ENCODE peak calls at places on chromosomes 3 and 15, in nine cellular contexts. One of them, this sample, is unnamed. For H3K36me3, the result is how much of the 10 kb centered on the place peaks cover.

GRCh38 chr15:57676578-57676977 is 29.9 kb upstream of the POLR2M start:
- DNase-seq in aorta: no peak
- DNase-seq in fibroblast of lung: no peak
- DNase-seq in GM06990: no peak
- DNase-seq in thoracic aorta: no peak
- DNase-seq in kidney epithelial cell: no peak
- DNase-seq in heart right ventricle: no peak
- DNase-seq in tibial artery: no peak
- DNase-seq in PC-3: no peak
- DNase-seq in this sample: no peak

GRCh38 chr15:58501006-58501405 is 69.2 kb downstream of the LIPC start:
- DNase-seq in aorta: no peak
- DNase-seq in fibroblast of lung: no peak
- DNase-seq in GM06990: no peak
- DNase-seq in thoracic aorta: no peak
- DNase-seq in kidney epithelial cell: no peak
- DNase-seq in heart right ventricle: no peak
- DNase-seq in tibial artery: no peak
- DNase-seq in PC-3: no peak
- DNase-seq in this sample: no peak

GRCh38 chr3:195096484-195097330 is 174.3 kb downstream of the XXYLT1 start:
- DNase-seq in aorta: peak
- DNase-seq in fibroblast of lung: no peak
- DNase-seq in GM06990: no peak
- DNase-seq in thoracic aorta: no peak
- DNase-seq in kidney epithelial cell: no peak
- DNase-seq in heart right ventricle: peak
- DNase-seq in tibial artery: peak
- DNase-seq in PC-3: no peak
- DNase-seq in this sample: no peak

GRCh38 chr3:79306939-79307590 is 460.7 kb downstream of the ROBO1 start:
- DNase-seq in aorta: no peak
- DNase-seq in fibroblast of lung: no peak
- DNase-seq in GM06990: no peak
- DNase-seq in thoracic aorta: no peak
- DNase-seq in kidney epithelial cell: no peak
- DNase-seq in heart right ventricle: no peak
- DNase-seq in tibial artery: no peak
- DNase-seq in PC-3: no peak
- DNase-seq in this sample: no peak

GRCh38 chr3:4693620-4694019 is 200.5 kb downstream of the ITPR1 start:
- DNase-seq in aorta: no peak
- DNase-seq in fibroblast of lung: no peak
- DNase-seq in GM06990: peak
- DNase-seq in thoracic aorta: no peak
- DNase-seq in kidney epithelial cell: no peak
- DNase-seq in heart right ventricle: no peak
- DNase-seq in tibial artery: no peak
- DNase-seq in PC-3: no peak
- DNase-seq in this sample: no peak

GRCh38 chr15:100966997-100967396 is 47.8 kb downstream of the LRRK1 start:
- DNase-seq in aorta: no peak
- DNase-seq in fibroblast of lung: no peak
- DNase-seq in GM06990: no peak
- DNase-seq in thoracic aorta: no peak
- DNase-seq in kidney epithelial cell: peak
- DNase-seq in heart right ventricle: no peak
- DNase-seq in tibial artery: no peak
- DNase-seq in PC-3: no peak
- DNase-seq in this sample: no peak

GRCh38 chr3:14839236-14839635 is 20.5 kb downstream of the FGD5 start:
- DNase-seq in aorta: no peak
- DNase-seq in fibroblast of lung: no peak
- DNase-seq in GM06990: no peak
- DNase-seq in thoracic aorta: no peak
- DNase-seq in kidney epithelial cell: no peak
- DNase-seq in heart right ventricle: no peak
- DNase-seq in tibial artery: peak
- DNase-seq in PC-3: no peak
- DNase-seq in this sample: no peak

GRCh38 chr15:80445300-80446041 is 41.3 kb downstream of the ARNT2 start:
- DNase-seq in aorta: no peak
- DNase-seq in fibroblast of lung: no peak
- DNase-seq in GM06990: no peak
- DNase-seq in thoracic aorta: no peak
- DNase-seq in kidney epithelial cell: no peak
- DNase-seq in heart right ventricle: no peak
- DNase-seq in tibial artery: no peak
- DNase-seq in PC-3: no peak
- DNase-seq in this sample: no peak

GRCh38 chr15:78061963-78062427 is 15.5 kb downstream of the TBC1D2B start:
- DNase-seq in aorta: no peak
- DNase-seq in fibroblast of lung: peak
- DNase-seq in GM06990: no peak
- DNase-seq in thoracic aorta: no peak
- DNase-seq in kidney epithelial cell: no peak
- DNase-seq in heart right ventricle: no peak
- DNase-seq in tibial artery: peak
- DNase-seq in PC-3: peak
- DNase-seq in this sample: peak

GRCh38 chr3:54874816-54875556 is 52.9 kb downstream of the LRTM1 start:
- DNase-seq in aorta: no peak
- DNase-seq in fibroblast of lung: no peak
- DNase-seq in GM06990: no peak
- DNase-seq in thoracic aorta: no peak
- DNase-seq in kidney epithelial cell: no peak
- DNase-seq in heart right ventricle: no peak
- DNase-seq in tibial artery: no peak
- DNase-seq in PC-3: no peak
- DNase-seq in this sample: no peak

GRCh38 chr15:60966316-60966715 is 262.8 kb downstream of the RORA start:
- DNase-seq in aorta: no peak
- DNase-seq in fibroblast of lung: peak
- DNase-seq in GM06990: no peak
- DNase-seq in thoracic aorta: no peak
- DNase-seq in kidney epithelial cell: no peak
- DNase-seq in heart right ventricle: no peak
- DNase-seq in tibial artery: no peak
- DNase-seq in PC-3: no peak
- DNase-seq in this sample: no peak

GRCh38 chr3:197866035-197866434 is 75.0 kb downstream of the LRCH3 start:
- DNase-seq in aorta: no peak
- DNase-seq in fibroblast of lung: no peak
- DNase-seq in GM06990: no peak
- DNase-seq in thoracic aorta: no peak
- DNase-seq in kidney epithelial cell: no peak
- DNase-seq in heart right ventricle: no peak
- DNase-seq in tibial artery: no peak
- DNase-seq in PC-3: no peak
- DNase-seq in this sample: no peak
- H3K36me3 ChIP-seq in aorta: under half
- H3K36me3 ChIP-seq in fibroblast of lung: under half
- H3K36me3 ChIP-seq in GM06990: under half
- H3K36me3 ChIP-seq in thoracic aorta: under half
- H3K36me3 ChIP-seq in kidney epithelial cell: under half
- H3K36me3 ChIP-seq in heart right ventricle: under half
- H3K36me3 ChIP-seq in tibial artery: under half
- H3K36me3 ChIP-seq in PC-3: under half
- H3K36me3 ChIP-seq in this sample: under half

GRCh38 chr3:53223541-53223966 is 32.3 kb downstream of the TKT start:
- DNase-seq in aorta: peak
- DNase-seq in fibroblast of lung: no peak
- DNase-seq in GM06990: no peak
- DNase-seq in thoracic aorta: no peak
- DNase-seq in kidney epithelial cell: no peak
- DNase-seq in heart right ventricle: no peak
- DNase-seq in tibial artery: no peak
- DNase-seq in PC-3: no peak
- DNase-seq in this sample: no peak
- H3K36me3 ChIP-seq in aorta: under half
- H3K36me3 ChIP-seq in fibroblast of lung: under half
- H3K36me3 ChIP-seq in GM06990: under half
- H3K36me3 ChIP-seq in thoracic aorta: under half
- H3K36me3 ChIP-seq in kidney epithelial cell: under half
- H3K36me3 ChIP-seq in heart right ventricle: under half
- H3K36me3 ChIP-seq in tibial artery: half or more
- H3K36me3 ChIP-seq in PC-3: half or more
- H3K36me3 ChIP-seq in this sample: under half

GRCh38 chr3:141384157-141384556 is 15.9 kb downstream of the ZBTB38 start:
- DNase-seq in aorta: no peak
- DNase-seq in fibroblast of lung: peak
- DNase-seq in GM06990: no peak
- DNase-seq in thoracic aorta: no peak
- DNase-seq in kidney epithelial cell: no peak
- DNase-seq in heart right ventricle: no peak
- DNase-seq in tibial artery: no peak
- DNase-seq in PC-3: no peak
- DNase-seq in this sample: no peak
- H3K36me3 ChIP-seq in aorta: under half
- H3K36me3 ChIP-seq in fibroblast of lung: under half
- H3K36me3 ChIP-seq in GM06990: under half
- H3K36me3 ChIP-seq in thoracic aorta: under half
- H3K36me3 ChIP-seq in kidney epithelial cell: under half
- H3K36me3 ChIP-seq in heart right ventricle: under half
- H3K36me3 ChIP-seq in tibial artery: under half
- H3K36me3 ChIP-seq in PC-3: under half
- H3K36me3 ChIP-seq in this sample: under half

DNA sequence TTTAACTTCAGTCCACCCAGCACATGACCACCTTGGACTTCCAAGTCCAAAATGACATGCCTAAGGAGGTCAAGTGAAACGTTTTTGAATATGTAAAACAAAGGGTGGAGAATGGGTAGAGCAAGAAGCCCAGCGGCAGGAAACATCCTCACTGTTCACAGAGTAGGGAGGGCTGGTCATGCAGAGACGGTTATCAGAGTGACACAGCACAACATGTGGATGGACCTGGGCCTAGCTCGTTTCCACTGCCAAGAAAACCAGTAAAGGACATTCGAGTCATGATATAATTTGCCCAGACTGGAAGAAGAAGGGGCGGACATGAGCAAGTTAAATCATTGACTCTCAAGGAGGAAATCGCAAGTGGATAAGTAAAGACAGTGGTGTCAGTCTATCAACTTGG is 89.4 kb downstream of the LRIG1 start:
- DNase-seq in aorta: no peak
- DNase-seq in fibroblast of lung: no peak
- DNase-seq in GM06990: no peak
- DNase-seq in thoracic aorta: no peak
- DNase-seq in kidney epithelial cell: no peak
- DNase-seq in heart right ventricle: no peak
- DNase-seq in tibial artery: no peak
- DNase-seq in PC-3: no peak
- DNase-seq in this sample: no peak
- H3K36me3 ChIP-seq in aorta: under half
- H3K36me3 ChIP-seq in fibroblast of lung: under half
- H3K36me3 ChIP-seq in GM06990: under half
- H3K36me3 ChIP-seq in thoracic aorta: under half
- H3K36me3 ChIP-seq in kidney epithelial cell: under half
- H3K36me3 ChIP-seq in heart right ventricle: under half
- H3K36me3 ChIP-seq in tibial artery: under half
- H3K36me3 ChIP-seq in PC-3: under half
- H3K36me3 ChIP-seq in this sample: under half

This sample was measured in CD8-positive, alpha-beta memory T cell.